ENCODE peak calls at places on chromosomes 7 and 10, in nine cellular contexts. L is endothelial cell, K is spleen, W is BJ, I is A172, C is C1 segment of cervical spinal cord, D is astrocyte of the cerebellum, O is NCI-H1694, Q is AG20443. A is an unnamed sample.
A peak's percentile ranks its signal among the peaks of the same experiment; 100 is the strongest.

GRCh38 chr10:87961314-87961713 is 97.9 kb downstream of the PTEN start:
- DNase-seq in L (no peak), K (no peak), W (peak; percentile 82), I (no peak), C (no peak), D (peak; percentile 6), O (no peak), Q (peak; percentile 49), A (no peak)

GRCh38 chr10:61992683-61993629 is 91.5 kb downstream of the ARID5B start:
- DNase-seq in L (no peak), K (no peak), W (peak; percentile 90), I (peak; percentile 56), C (no peak), D (peak; percentile 75), O (no peak), Q (peak; percentile 85), A (no peak)

GRCh38 chr10:67520924-67521520 is 175.0 kb downstream of the CTNNA3 start:
- DNase-seq in L (peak; percentile 42), K (no peak), W (no peak), I (peak; percentile 59), C (no peak), D (peak; percentile 40), O (peak; percentile 5), Q (peak; percentile 53), A (peak; percentile 15)

GRCh38 chr10:6059506-6059905 is 2.7 kb downstream of the IL2RA start:
- DNase-seq in L (no peak), K (no peak), W (no peak), I (no peak), C (no peak), D (no peak), O (no peak), Q (no peak), A (no peak)

GRCh38 chr7:141452911-141453310 is 98.3 kb upstream of the AGK start:
- DNase-seq in L (no peak), K (no peak), W (no peak), I (no peak), C (no peak), D (no peak), O (no peak), Q (no peak), A (no peak)

GRCh38 chr7:5525271-5526189 is 101.9 kb upstream of the TNRC18 start:
- DNase-seq in L (no peak), K (no peak), W (no peak), I (peak; percentile 79), C (no peak), D (no peak), O (no peak), Q (no peak), A (peak; percentile 60)

GRCh38 chr10:101575580-101576228 is 12.4 kb downstream of the POLL start:
- DNase-seq in L (no peak), K (no peak), W (no peak), I (no peak), C (no peak), D (no peak), O (no peak), Q (no peak), A (no peak)

GRCh38 chr7:98418636-98419315 is 17.9 kb upstream of the BAIAP2L1 start:
- DNase-seq in L (no peak), K (peak; percentile 32), W (peak; percentile 62), I (peak; percentile 99), C (no peak), D (peak; percentile 71), O (no peak), Q (peak; percentile 97), A (peak; percentile 96)

GRCh38 chr7:2353650-2354172 is 916 bp upstream of the EIF3B start:
- DNase-seq in L (peak; percentile 84), K (peak; percentile 98), W (peak; percentile 31), I (no peak), C (peak; percentile 94), D (peak; percentile 62), O (peak; percentile 79), Q (peak; percentile 98), A (peak; percentile 99)

GRCh38 chr7:1696671-1697498 is 26.8 kb downstream of the ELFN1 start:
- DNase-seq in L (peak; percentile 1), K (peak; percentile 58), W (no peak), I (no peak), C (no peak), D (no peak), O (no peak), Q (no peak), A (no peak)

GRCh38 chr10:110916554-110917346 is 2.2 kb downstream of the BBIP1 start:
- DNase-seq in L (no peak), K (no peak), W (peak; percentile 88), I (peak; percentile 50), C (no peak), D (peak; percentile 23), O (no peak), Q (peak; percentile 64), A (no peak)

GRCh38 chr7:75642810-75643486 is 95.8 kb downstream of the HIP1 start:
- DNase-seq in L (peak; percentile 28), K (no peak), W (no peak), I (peak; percentile 66), C (no peak), D (peak; percentile 29), O (peak; percentile 80), Q (peak; percentile 59), A (no peak)

GRCh38 chr10:86848747-86849146 is 92.3 kb downstream of the BMPR1A start:
- DNase-seq in L (no peak), K (no peak), W (no peak), I (no peak), C (no peak), D (no peak), O (no peak), Q (no peak), A (no peak)

GRCh38 chr7:111658546-111658945 is 96.3 kb upstream of the IMMP2L start:
- DNase-seq in L (no peak), K (no peak), W (no peak), I (no peak), C (no peak), D (no peak), O (no peak), Q (no peak), A (no peak)

GRCh38 chr7:47581821-47582747 is at the start of gene TNS3:
- DNase-seq in L (peak; percentile 60), K (peak; percentile 86), W (no peak), I (no peak), C (no peak), D (no peak), O (no peak), Q (peak; percentile 79), A (peak; percentile 83)